ENCODE peak calls at places on chromosomes 16 and 17, in six cellular contexts. V is uterus; F is activated CD8-positive, alpha-beta T cell treated with anti-CD3 and anti-CD28 coated beads for 36 hours; N is IMR-90; B is AG04449; D is progenitor cell of endocrine pancreas. L is an unnamed sample.

GRCh38 chr17:18967806-18968744 is 16.1 kb downstream of the SLC5A10 start:
- DNase-seq in V (no peak), F (no peak), N (no peak), B (no peak), D (no peak), L (no peak)

GRCh38 chr16:86834451-86835035 is 256.2 kb downstream of the FOXL1 start:
- DNase-seq in V (no peak), F (no peak), N (peak; percentile 88), B (peak; percentile 71), D (no peak), L (no peak)

GRCh38 chr16:56282455-56282854 is 91.2 kb downstream of the GNAO1 start:
- DNase-seq in V (no peak), F (no peak), N (no peak), B (no peak), D (no peak), L (no peak)

GRCh38 chr16:8878523-8878911 is 3.6 kb upstream of the LITAFD start:
- DNase-seq in V (no peak), F (no peak), N (peak; percentile 86), B (peak; percentile 51), D (no peak), L (no peak)

GRCh38 chr17:48231995-48232729 is 124.6 kb downstream of the SNX11 start:
- DNase-seq in V (no peak), F (no peak), N (no peak), B (no peak), D (no peak), L (no peak)

GRCh38 chr17:29412780-29413565 is 22.8 kb downstream of the TAOK1 start:
- DNase-seq in V (no peak), F (no peak), N (peak; percentile 78), B (peak; percentile 52), D (no peak), L (no peak)

GRCh38 chr17:56222255-56222654 is 69.0 kb downstream of the ANKFN1 start:
- DNase-seq in V (no peak), F (no peak), N (peak; percentile 13), B (no peak), D (no peak), L (no peak)

GRCh38 chr16:69567031-69567680 is 1.4 kb downstream of the NFAT5 start:
- DNase-seq in V (peak; percentile 20), F (peak; percentile 49), N (peak; percentile 33), B (no peak), D (no peak), L (peak; percentile 58)

GRCh38 chr16:50741225-50741807 is 570 bp upstream of the CYLD start:
- DNase-seq in V (peak; percentile 41), F (no peak), N (no peak), B (no peak), D (no peak), L (no peak)

GRCh38 chr17:8466466-8466865 is 30.8 kb downstream of the NDEL1 start:
- DNase-seq in V (no peak), F (no peak), N (peak; percentile 56), B (peak; percentile 71), D (no peak), L (no peak)

GRCh38 chr16:87608400-87608985 is 6.2 kb downstream of the JPH3 start:
- DNase-seq in V (no peak), F (peak; percentile 63), N (peak; percentile 52), B (no peak), D (peak; percentile 83), L (peak; percentile 81)

GRCh38 chr17:22217135-22217534 is 524.8 kb downstream of the KCNJ18 start:
- DNase-seq in V (no peak), F (no peak), N (no peak), B (no peak), D (no peak), L (no peak)

GRCh38 chr17:8068736-8069586 is 18.6 kb downstream of the ALOX12B start:
- DNase-seq in V (peak; percentile 41), F (no peak), N (no peak), B (no peak), D (no peak), L (no peak)

GRCh38 chr17:42424991-42425610 is 2.0 kb upstream of the CAVIN1 start:
- DNase-seq in V (no peak), F (no peak), N (peak; percentile 36), B (no peak), D (no peak), L (no peak)

GRCh38 chr16:89334461-89334860 is 117.0 kb downstream of the ZNF778 start:
- DNase-seq in V (no peak), F (no peak), N (no peak), B (no peak), D (no peak), L (no peak)

GRCh38 chr16:85246473-85246872 is 134.2 kb upstream of the CIBAR2 start:
- DNase-seq in V (no peak), F (no peak), N (no peak), B (no peak), D (no peak), L (no peak)

GRCh38 chr16:7765079-7765550 is 432.5 kb downstream of the RBFOX1 start:
- DNase-seq in V (no peak), F (no peak), N (no peak), B (no peak), D (no peak), L (no peak)

GRCh38 chr16:8795096-8795495 is 2.3 kb downstream of the TMEM186 start:
- DNase-seq in V (no peak), F (no peak), N (no peak), B (no peak), D (no peak), L (no peak)

GRCh38 chr16:3698941-3699340 is 18.4 kb downstream of the TRAP1 start:
- DNase-seq in V (no peak), F (peak; percentile 9), N (peak; percentile 9), B (no peak), D (no peak), L (no peak)

GRCh38 chr16:75742424-75743047 is 16.2 kb upstream of the CPHXL start:
- DNase-seq in V (no peak), F (no peak), N (no peak), B (no peak), D (no peak), L (no peak)

GRCh38 chr17:12730421-12730820 is 58.9 kb upstream of the ARHGAP44 start:
- DNase-seq in V (no peak), F (no peak), N (no peak), B (no peak), D (no peak), L (no peak)

GRCh38 chr16:17032332-17032731 is 438.4 kb downstream of the XYLT1 start:
- DNase-seq in V (no peak), F (no peak), N (no peak), B (no peak), D (no peak), L (no peak)

GRCh38 chr17:16106161-16106891 is 106.7 kb downstream of the TTC19 start:
- DNase-seq in V (peak; percentile 74), F (no peak), N (peak; percentile 79), B (no peak), D (no peak), L (no peak)

GRCh38 chr17:30379303-30380105 is 777 bp downstream of the CPD start:
- DNase-seq in V (no peak), F (peak; percentile 55), N (no peak), B (no peak), D (no peak), L (peak; percentile 37)

GRCh38 chr16:31529398-31530312 is 2.0 kb downstream of the AHSP start:
- DNase-seq in V (peak; percentile 53), F (peak; percentile 7), N (no peak), B (no peak), D (no peak), L (no peak)

DNA sequence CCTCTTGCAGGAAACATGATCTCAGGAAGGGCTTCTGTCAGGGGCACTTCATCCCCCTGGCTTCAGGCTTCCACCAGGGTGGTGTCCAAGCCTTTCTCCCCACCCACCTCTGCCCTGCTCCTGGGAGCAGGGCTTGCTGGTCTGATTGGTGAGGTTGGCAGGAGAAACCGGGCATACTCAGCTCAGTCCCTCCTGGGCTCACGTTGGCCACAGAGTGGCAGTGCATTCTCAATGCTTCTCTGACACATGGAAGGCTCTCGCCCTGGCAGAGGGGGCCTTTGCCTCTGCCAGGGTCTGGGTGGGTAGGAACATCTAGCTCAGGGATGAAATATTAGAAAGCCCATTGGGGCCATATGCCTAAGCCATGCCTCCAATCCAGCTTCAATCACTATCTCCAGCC is 142.8 kb downstream of the AXIN2 start:
- DNase-seq in V (no peak), F (no peak), N (no peak), B (no peak), D (no peak), L (no peak)
- TF ChIP-seq CTCF in V (no peak), F (no peak), N (no peak), B (no peak), D (no peak), L (no peak)

DNA sequence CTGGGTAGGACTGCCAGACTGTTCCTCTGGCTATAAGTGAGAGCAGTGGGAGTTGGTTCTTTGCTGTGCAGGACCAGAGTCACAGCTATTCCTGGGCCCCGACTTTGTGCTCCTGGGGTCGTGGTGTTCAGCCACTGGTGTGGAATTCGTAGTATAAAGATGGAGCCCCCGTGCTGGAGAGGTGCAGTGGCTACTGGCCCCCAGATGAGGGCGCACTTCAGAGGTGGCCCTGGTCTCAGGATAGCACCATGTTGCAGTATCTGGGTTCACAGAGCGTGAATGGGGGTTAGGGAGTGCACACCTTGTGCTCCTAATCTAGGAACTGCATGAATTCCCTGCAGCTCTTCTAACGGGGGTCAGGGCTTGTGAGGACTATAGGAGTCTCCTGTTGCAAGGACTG is 21.1 kb downstream of the TANC2 start:
- DNase-seq in V (no peak), F (no peak), N (no peak), B (no peak), D (no peak), L (no peak)
- TF ChIP-seq CTCF in V (no peak), F (no peak), N (peak; percentile 27), B (peak; percentile 13), D (peak; percentile 23), L (no peak)

GRCh38 chr17:43880420-43880991 is 26.8 kb downstream of the MPP2 start:
- DNase-seq in V (peak; percentile 28), F (peak; percentile 68), N (no peak), B (no peak), D (no peak), L (peak; percentile 61)

GRCh38 chr17:43878260-43879082 is 28.9 kb downstream of the MPP2 start:
- DNase-seq in V (peak; percentile 69), F (peak; percentile 73), N (peak; percentile 89), B (peak; percentile 65), D (peak; percentile 82), L (peak; percentile 83)

GRCh38 chr17:43881758-43882505 is 25.4 kb downstream of the MPP2 start:
- DNase-seq in V (no peak), F (no peak), N (no peak), B (no peak), D (no peak), L (no peak)

GRCh38 chr17:43881176-43881575 is 26.2 kb downstream of the MPP2 start:
- DNase-seq in V (no peak), F (no peak), N (no peak), B (no peak), D (no peak), L (no peak)

GRCh38 chr17:43879723-43880419 is 27.5 kb downstream of the MPP2 start:
- DNase-seq in V (no peak), F (no peak), N (no peak), B (no peak), D (no peak), L (no peak)
- TF ChIP-seq CTCF in V (no peak), F (no peak), N (no peak), B (no peak), D (no peak), L (no peak)

DNA sequence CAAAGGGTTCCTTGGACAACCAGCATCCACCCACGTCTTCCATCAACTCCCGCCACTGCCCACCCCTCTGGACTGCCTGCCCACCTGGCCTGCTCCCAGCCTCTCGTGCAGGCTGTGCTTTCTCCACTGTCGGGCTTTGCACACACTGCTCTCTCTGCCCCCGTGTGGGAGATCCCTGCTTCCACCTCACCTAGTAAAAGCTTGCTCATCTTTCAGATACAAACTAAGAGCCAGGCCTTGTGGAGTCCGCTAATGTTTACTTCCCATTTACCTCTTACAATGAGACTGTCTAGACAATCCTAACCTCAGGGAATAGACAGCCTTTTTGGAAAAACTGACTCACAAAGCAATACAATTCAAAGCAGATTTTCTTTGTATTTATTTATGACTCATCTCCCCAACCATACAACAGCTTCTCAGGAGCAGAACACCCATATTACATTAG is 67.6 kb downstream of the USP31 start:
- DNase-seq in V (peak; percentile 46), F (no peak), N (peak; percentile 35), B (no peak), D (no peak), L (no peak)
- TF ChIP-seq CTCF in V (no peak), F (no peak), N (no peak), B (peak; percentile 2), D (no peak), L (no peak)